ENCODE peak calls at places on chromosomes 12 and 14, in eight cellular contexts. Z is psoas muscle; D is activated naive CD4-positive, alpha-beta T cell; F is T-helper 17 cell; X is cardiac muscle cell; K is Right ventricle myocardium superior; J is HT1080; O is NCI-H2081 treated with DMSO at 0.1 percent for 48 hours. M is an unnamed sample.

GRCh38 chr14:24297190-24297964 is 2.2 kb downstream of the DHRS1 start:
- DNase-seq in Z (no peak), X (peak), J (peak), D (no peak), K (no peak), F (no peak), O (no peak), M (peak)

GRCh38 chr12:113359133-113359938 is 949 bp downstream of the PLBD2 start:
- DNase-seq in F (no peak), D (no peak), J (no peak), K (peak), O (no peak), Z (peak), X (peak), M (peak)

GRCh38 chr12:103880299-103881142 is 39.5 kb upstream of the NT5DC3 start:
- DNase-seq in O (peak), F (no peak), K (no peak), D (no peak), X (no peak), J (no peak), Z (no peak), M (peak)

GRCh38 chr12:99822273-99822672 is 162.5 kb downstream of the ANKS1B start:
- DNase-seq in F (no peak), O (no peak), Z (no peak), K (no peak), D (no peak), X (no peak), J (no peak), M (no peak)

GRCh38 chr14:61557262-61557661 is 138.1 kb upstream of the HIF1A start:
- DNase-seq in D (no peak), F (no peak), K (no peak), Z (no peak), X (no peak), J (no peak), O (no peak), M (no peak)

GRCh38 chr12:53014709-53015108 is 8.5 kb downstream of the EIF4B start:
- DNase-seq in O (no peak), Z (no peak), D (no peak), F (no peak), J (no peak), X (no peak), K (no peak), M (no peak)

GRCh38 chr12:30926243-30927209 is at the start of gene TSPAN11:
- DNase-seq in F (no peak), O (no peak), Z (peak), D (no peak), X (peak), K (peak), J (no peak), M (peak)

GRCh38 chr12:52191841-52192791 is at the start of gene KRT80:
- DNase-seq in O (no peak), X (peak), D (no peak), Z (peak), J (peak), K (peak), F (no peak), M (peak)

GRCh38 chr12:122964439-122965257 is 1.6 kb downstream of the ABCB9 start:
- DNase-seq in X (no peak), D (no peak), Z (no peak), F (no peak), O (no peak), K (no peak), J (no peak), M (no peak)

GRCh38 chr14:50762001-50762930 is 68.7 kb downstream of the NIN start:
- DNase-seq in D (no peak), J (peak), F (no peak), X (peak), K (no peak), Z (no peak), O (no peak), M (peak)

GRCh38 chr12:100267603-100268281 is 765 bp downstream of the SCYL2 start:
- DNase-seq in F (no peak), X (peak), D (no peak), O (no peak), J (peak), K (no peak), Z (no peak), M (no peak)

GRCh38 chr12:117234441-117234840 is 44.2 kb upstream of the FBXO21 start:
- DNase-seq in J (no peak), Z (no peak), X (no peak), K (no peak), F (no peak), D (no peak), O (no peak), M (no peak)

GRCh38 chr12:3223601-3224529 is 146.7 kb downstream of the TSPAN9 start:
- DNase-seq in F (no peak), Z (no peak), J (no peak), O (no peak), X (no peak), K (no peak), D (no peak), M (no peak)

GRCh38 chr12:59151243-59151642 is 230.9 kb upstream of the LRIG3 start:
- DNase-seq in F (no peak), X (peak), Z (no peak), K (no peak), D (no peak), J (no peak), O (no peak), M (no peak)

GRCh38 chr12:6124411-6125151 is at the start of gene VWF:
- DNase-seq in K (no peak), D (no peak), F (no peak), Z (no peak), J (no peak), O (no peak), X (no peak), M (no peak)

GRCh38 chr12:12487490-12487889 is 75.2 kb downstream of the DUSP16 start:
- DNase-seq in X (no peak), K (no peak), Z (no peak), J (no peak), O (no peak), F (no peak), D (no peak), M (no peak)

M was measured in Daoy.